ENCODE peak calls at places on chromosome 11, in seven cellular contexts. E, Z, K, B, H, P and X are unnamed samples.

GRCh38 chr11:12744831-12745502 is 70.7 kb downstream of the TEAD1 start:
- DNase-seq in P (no peak), K (no peak), Z (no peak), E (no peak), H (no peak), B (no peak), X (peak)

GRCh38 chr11:19344661-19345518 is 104.1 kb upstream of the E2F8 start:
- DNase-seq in H (no peak), E (no peak), B (no peak), K (no peak), Z (peak), P (peak), X (peak)

GRCh38 chr11:71498091-71498490 is 29.0 kb upstream of the KRTAP5-7 start:
- DNase-seq in B (no peak), Z (no peak), E (no peak), P (no peak), H (no peak), K (no peak), X (no peak)

GRCh38 chr11:19279455-19279854 is 38.7 kb upstream of the E2F8 start:
- DNase-seq in E (no peak), B (no peak), Z (no peak), H (no peak), K (no peak), P (no peak), X (no peak)

GRCh38 chr11:66815646-66816045 is 27.6 kb upstream of the RCE1 start:
- DNase-seq in Z (no peak), H (no peak), K (no peak), E (no peak), B (no peak), P (no peak), X (no peak)

GRCh38 chr11:115759622-115760527 is 255.7 kb upstream of the CADM1 start:
- DNase-seq in P (peak), B (peak), K (no peak), Z (peak), E (no peak), H (no peak), X (peak)

GRCh38 chr11:86245369-86246292 is 1.1 kb downstream of the EED start:
- DNase-seq in H (peak), P (no peak), B (peak), Z (peak), K (no peak), E (peak), X (no peak)

GRCh38 chr11:122095950-122096942 is 19.8 kb downstream of the BLID start:
- DNase-seq in H (no peak), Z (no peak), K (no peak), E (no peak), P (no peak), B (no peak), X (no peak)

GRCh38 chr11:31408205-31408604 is 38.5 kb downstream of the DNAJC24 start:
- DNase-seq in H (no peak), K (no peak), Z (no peak), B (no peak), P (no peak), E (no peak), X (no peak)

GRCh38 chr11:68090287-68090686 is 30.9 kb downstream of the CHKA start:
- DNase-seq in Z (no peak), E (no peak), P (no peak), K (no peak), H (no peak), B (no peak), X (no peak)

GRCh38 chr11:65041206-65042035 is at the start of gene SAC3D1:
- DNase-seq in P (peak), Z (peak), B (no peak), H (peak), K (no peak), E (peak), X (no peak)

GRCh38 chr11:57493507-57494503 is 21.7 kb downstream of the SLC43A1 start:
- DNase-seq in K (peak), Z (peak), P (peak), E (peak), B (peak), H (peak), X (peak)

GRCh38 chr11:83611616-83612015 is 325.4 kb upstream of the CCDC90B start:
- DNase-seq in H (no peak), E (no peak), K (no peak), Z (no peak), P (no peak), B (no peak), X (peak)

GRCh38 chr11:27409060-27409459 is 46.0 kb upstream of the CCDC34 start:
- DNase-seq in H (no peak), K (no peak), P (no peak), Z (no peak), B (no peak), E (no peak), X (no peak)

GRCh38 chr11:40125054-40125453 is 1334.4 kb downstream of the LRRC4C start:
- DNase-seq in Z (no peak), K (no peak), P (no peak), H (no peak), E (no peak), B (no peak), X (no peak)

GRCh38 chr11:96061730-96062524 is 138.0 kb upstream of the MTMR2 start:
- DNase-seq in P (no peak), E (no peak), K (no peak), H (no peak), Z (no peak), B (no peak), X (no peak)

GRCh38 chr11:3380706-3381570 is 2.0 kb upstream of the ZNF195 start:
- DNase-seq in H (no peak), P (no peak), K (no peak), Z (peak), E (no peak), B (peak), X (peak)

GRCh38 chr11:61730222-61730994 is 22.0 kb upstream of the MYRF start:
- DNase-seq in K (no peak), H (no peak), B (no peak), Z (no peak), E (no peak), P (no peak), X (no peak)

GRCh38 chr11:21892696-21893095 is 300.2 kb upstream of the ANO5 start:
- DNase-seq in E (no peak), Z (no peak), B (no peak), P (no peak), H (no peak), K (no peak), X (no peak)